ENCODE peak calls at places on chromosomes 1 and 21, in six cellular contexts. One of them, this sample, is unnamed.

GRCh38 chr1:206555473-206555935 is 48.2 kb downstream of the RASSF5 start:
- DNase-seq in upper lobe of right lung: no peak
- DNase-seq in head of caudate nucleus: peak
- DNase-seq in GOT3: no peak
- DNase-seq in amniotic stem cell: no peak
- DNase-seq in T-helper 1 cell: no peak
- DNase-seq in this sample: no peak

GRCh38 chr1:113742515-113742914 is 16.8 kb downstream of the PHTF1 start:
- DNase-seq in upper lobe of right lung: no peak
- DNase-seq in T-helper 1 cell: no peak
- DNase-seq in amniotic stem cell: no peak
- DNase-seq in GOT3: no peak
- DNase-seq in head of caudate nucleus: no peak
- DNase-seq in this sample: no peak

GRCh38 chr1:18764362-18764761 is 95.1 kb downstream of the TAS1R2 start:
- DNase-seq in amniotic stem cell: no peak
- DNase-seq in T-helper 1 cell: no peak
- DNase-seq in head of caudate nucleus: no peak
- DNase-seq in GOT3: no peak
- DNase-seq in upper lobe of right lung: no peak
- DNase-seq in this sample: no peak

GRCh38 chr1:85243336-85243735 is 16.1 kb downstream of the C1orf52 start:
- DNase-seq in T-helper 1 cell: no peak
- DNase-seq in upper lobe of right lung: no peak
- DNase-seq in GOT3: no peak
- DNase-seq in amniotic stem cell: no peak
- DNase-seq in head of caudate nucleus: no peak
- DNase-seq in this sample: no peak

GRCh38 chr21:43812139-43812821 is 22.9 kb downstream of the RRP1 start:
- DNase-seq in amniotic stem cell: no peak
- DNase-seq in head of caudate nucleus: no peak
- DNase-seq in T-helper 1 cell: no peak
- DNase-seq in upper lobe of right lung: peak
- DNase-seq in GOT3: no peak
- DNase-seq in this sample: no peak

GRCh38 chr21:15893902-15894301 is 164.1 kb downstream of the USP25 start:
- DNase-seq in T-helper 1 cell: no peak
- DNase-seq in GOT3: no peak
- DNase-seq in amniotic stem cell: no peak
- DNase-seq in upper lobe of right lung: no peak
- DNase-seq in head of caudate nucleus: no peak
- DNase-seq in this sample: no peak

GRCh38 chr1:93448983-93449805 is 1.3 kb downstream of the FNBP1L start:
- DNase-seq in head of caudate nucleus: peak
- DNase-seq in GOT3: no peak
- DNase-seq in amniotic stem cell: no peak
- DNase-seq in upper lobe of right lung: peak
- DNase-seq in T-helper 1 cell: no peak
- DNase-seq in this sample: peak

GRCh38 chr1:21669287-21670058 is at the start of gene RAP1GAP:
- DNase-seq in GOT3: no peak
- DNase-seq in T-helper 1 cell: no peak
- DNase-seq in upper lobe of right lung: peak
- DNase-seq in head of caudate nucleus: peak
- DNase-seq in amniotic stem cell: no peak
- DNase-seq in this sample: no peak

GRCh38 chr1:9730096-9730901 is 78.8 kb downstream of the PIK3CD start:
- DNase-seq in T-helper 1 cell: no peak
- DNase-seq in GOT3: no peak
- DNase-seq in head of caudate nucleus: peak
- DNase-seq in amniotic stem cell: no peak
- DNase-seq in upper lobe of right lung: peak
- DNase-seq in this sample: no peak

GRCh38 chr1:172401907-172402306 is 18.6 kb upstream of the C1orf105 start:
- DNase-seq in amniotic stem cell: no peak
- DNase-seq in head of caudate nucleus: no peak
- DNase-seq in GOT3: no peak
- DNase-seq in upper lobe of right lung: no peak
- DNase-seq in T-helper 1 cell: no peak
- DNase-seq in this sample: no peak

GRCh38 chr1:183164350-183164749 is 21.7 kb upstream of the LAMC2 start:
- DNase-seq in T-helper 1 cell: no peak
- DNase-seq in upper lobe of right lung: no peak
- DNase-seq in amniotic stem cell: no peak
- DNase-seq in GOT3: no peak
- DNase-seq in head of caudate nucleus: no peak
- DNase-seq in this sample: peak

GRCh38 chr1:55310517-55310927 is 95.4 kb upstream of the USP24 start:
- DNase-seq in amniotic stem cell: peak
- DNase-seq in upper lobe of right lung: no peak
- DNase-seq in head of caudate nucleus: peak
- DNase-seq in T-helper 1 cell: no peak
- DNase-seq in GOT3: peak
- DNase-seq in this sample: peak

GRCh38 chr1:97632075-97632474 is 288.8 kb downstream of the DPYD start:
- DNase-seq in GOT3: no peak
- DNase-seq in head of caudate nucleus: no peak
- DNase-seq in T-helper 1 cell: no peak
- DNase-seq in amniotic stem cell: no peak
- DNase-seq in upper lobe of right lung: no peak
- DNase-seq in this sample: no peak

GRCh38 chr1:46530791-46531409 is 20.5 kb downstream of the KNCN start:
- DNase-seq in upper lobe of right lung: no peak
- DNase-seq in head of caudate nucleus: no peak
- DNase-seq in T-helper 1 cell: no peak
- DNase-seq in amniotic stem cell: no peak
- DNase-seq in GOT3: no peak
- DNase-seq in this sample: no peak

GRCh38 chr1:160370561-160371345 is 3.9 kb downstream of the NHLH1 start:
- DNase-seq in head of caudate nucleus: no peak
- DNase-seq in GOT3: no peak
- DNase-seq in T-helper 1 cell: no peak
- DNase-seq in upper lobe of right lung: no peak
- DNase-seq in amniotic stem cell: no peak
- DNase-seq in this sample: no peak

GRCh38 chr1:202046748-202047708 is 36.6 kb downstream of the ELF3 start:
- DNase-seq in amniotic stem cell: no peak
- DNase-seq in upper lobe of right lung: no peak
- DNase-seq in GOT3: no peak
- DNase-seq in T-helper 1 cell: no peak
- DNase-seq in head of caudate nucleus: no peak
- DNase-seq in this sample: no peak

GRCh38 chr1:17819129-17819802 is 64.1 kb downstream of the ACTL8 start:
- DNase-seq in head of caudate nucleus: no peak
- DNase-seq in upper lobe of right lung: peak
- DNase-seq in amniotic stem cell: no peak
- DNase-seq in T-helper 1 cell: no peak
- DNase-seq in GOT3: no peak
- DNase-seq in this sample: no peak

GRCh38 chr1:201361652-201362504 is 15.6 kb downstream of the TNNT2 start:
- DNase-seq in upper lobe of right lung: peak
- DNase-seq in T-helper 1 cell: no peak
- DNase-seq in GOT3: peak
- DNase-seq in head of caudate nucleus: peak
- DNase-seq in amniotic stem cell: no peak
- DNase-seq in this sample: peak

GRCh38 chr21:44070391-44070790 is 36.8 kb upstream of the PWP2 start:
- DNase-seq in T-helper 1 cell: no peak
- DNase-seq in upper lobe of right lung: no peak
- DNase-seq in GOT3: no peak
- DNase-seq in amniotic stem cell: no peak
- DNase-seq in head of caudate nucleus: no peak
- DNase-seq in this sample: no peak

GRCh38 chr1:159922499-159923202 is 2.7 kb downstream of the TAGLN2 start:
- DNase-seq in head of caudate nucleus: no peak
- DNase-seq in upper lobe of right lung: peak
- DNase-seq in GOT3: no peak
- DNase-seq in T-helper 1 cell: no peak
- DNase-seq in amniotic stem cell: no peak
- DNase-seq in this sample: no peak

GRCh38 chr1:110241516-110241915 is 31.4 kb downstream of the KCNC4 start:
- DNase-seq in head of caudate nucleus: no peak
- DNase-seq in amniotic stem cell: no peak
- DNase-seq in T-helper 1 cell: no peak
- DNase-seq in upper lobe of right lung: no peak
- DNase-seq in GOT3: no peak
- DNase-seq in this sample: no peak

GRCh38 chr21:41560701-41561158 is 52.8 kb upstream of the TMPRSS2 start:
- DNase-seq in upper lobe of right lung: no peak
- DNase-seq in amniotic stem cell: no peak
- DNase-seq in head of caudate nucleus: no peak
- DNase-seq in T-helper 1 cell: no peak
- DNase-seq in GOT3: no peak
- DNase-seq in this sample: no peak

GRCh38 chr1:25754421-25755195 is 45.4 kb upstream of the SELENON start:
- DNase-seq in head of caudate nucleus: no peak
- DNase-seq in T-helper 1 cell: no peak
- DNase-seq in amniotic stem cell: no peak
- DNase-seq in GOT3: no peak
- DNase-seq in upper lobe of right lung: no peak
- DNase-seq in this sample: no peak

This sample was measured in HTR-8/SVneo.